ENCODE peak calls at places on chromosomes 5 and 9, in five cellular contexts. Z is Peyer's patch; B is OCI-LY7; T is pancreas; D is CD8-positive, alpha-beta memory T cell. L is an unnamed sample.

GRCh38 chr9:113309204-113309813 is 6.1 kb upstream of the RNF183 start:
- DNase-seq in Z (no peak), B (peak; percentile 44), T (no peak), D (no peak), L (peak; percentile 28)

GRCh38 chr5:159527546-159527945 is 197.3 kb upstream of the IL12B start:
- DNase-seq in Z (no peak), B (no peak), T (no peak), D (no peak), L (no peak)

GRCh38 chr9:111176511-111176910 is 138.2 kb upstream of the LPAR1 start:
- DNase-seq in Z (no peak), B (no peak), T (no peak), D (no peak), L (no peak)

GRCh38 chr5:158995694-158996173 is 104.0 kb downstream of the EBF1 start:
- DNase-seq in Z (no peak), B (no peak), T (no peak), D (no peak), L (no peak)

GRCh38 chr5:114362197-114362976 is 517 bp downstream of the KCNN2 start:
- DNase-seq in Z (no peak), B (no peak), T (no peak), D (no peak), L (no peak)

GRCh38 chr5:154406231-154406630 is 39.6 kb upstream of the SAP30L start:
- DNase-seq in Z (no peak), B (no peak), T (no peak), D (no peak), L (no peak)

GRCh38 chr9:103397868-103398600 is 402.9 kb downstream of the CYLC2 start:
- DNase-seq in Z (no peak), B (peak; percentile 31), T (peak; percentile 21), D (no peak), L (peak; percentile 27)

GRCh38 chr9:18362901-18363685 is 110.9 kb upstream of the ADAMTSL1 start:
- DNase-seq in Z (no peak), B (peak; percentile 57), T (no peak), D (no peak), L (no peak)

GRCh38 chr5:57841671-57842375 is 359.2 kb upstream of the ACTBL2 start:
- DNase-seq in Z (no peak), B (no peak), T (no peak), D (no peak), L (no peak)

GRCh38 chr9:135968601-135969000 is 7.4 kb upstream of the UBAC1 start:
- DNase-seq in Z (no peak), B (no peak), T (no peak), D (no peak), L (no peak)

GRCh38 chr5:14816999-14817761 is 54.4 kb downstream of the ANKH start:
- DNase-seq in Z (no peak), B (no peak), T (no peak), D (no peak), L (no peak)

GRCh38 chr5:56910123-56910951 is 941 bp downstream of the SETD9 start:
- DNase-seq in Z (peak; percentile 38), B (no peak), T (peak; percentile 57), D (no peak), L (peak; percentile 44)

GRCh38 chr5:11013793-11014192 is 252.8 kb upstream of the DAP start:
- DNase-seq in Z (no peak), B (no peak), T (peak; percentile 47), D (no peak), L (no peak)

GRCh38 chr5:65390208-65390607 is 91.5 kb downstream of the ADAMTS6 start:
- DNase-seq in Z (no peak), B (no peak), T (no peak), D (no peak), L (no peak)

GRCh38 chr9:113602126-113603119 is 138.9 kb downstream of the RGS3 start:
- DNase-seq in Z (no peak), B (peak; percentile 88), T (peak; percentile 54), D (peak; percentile 42), L (peak; percentile 58)

GRCh38 chr9:14119694-14120514 is 194.0 kb downstream of the NFIB start:
- DNase-seq in Z (no peak), B (no peak), T (no peak), D (no peak), L (no peak)

GRCh38 chr5:3201121-3201520 is 394.5 kb upstream of the IRX1 start:
- DNase-seq in Z (no peak), B (no peak), T (no peak), D (no peak), L (no peak)

GRCh38 chr9:78521680-78522079 is 224.8 kb downstream of the PSAT1 start:
- DNase-seq in Z (no peak), B (no peak), T (no peak), D (no peak), L (no peak)

GRCh38 chr9:38437193-38437823 is 13.1 kb upstream of the IGFBPL1 start:
- DNase-seq in Z (no peak), B (no peak), T (peak; percentile 49), D (no peak), L (peak; percentile 60)

GRCh38 chr5:3993856-3994473 is 398.3 kb downstream of the IRX1 start:
- DNase-seq in Z (no peak), B (no peak), T (no peak), D (no peak), L (no peak)

GRCh38 chr5:168207450-168208029 is 83.9 kb upstream of the WWC1 start:
- DNase-seq in Z (no peak), B (no peak), T (no peak), D (no peak), L (no peak)

GRCh38 chr9:121984726-121985402 is 108.2 kb downstream of the TTLL11 start:
- DNase-seq in Z (no peak), B (no peak), T (no peak), D (no peak), L (no peak)

GRCh38 chr5:39670391-39670790 is 245.6 kb upstream of the DAB2 start:
- DNase-seq in Z (no peak), B (no peak), T (no peak), D (no peak), L (no peak)

GRCh38 chr9:14993061-14993800 is 83.0 kb upstream of the FREM1 start:
- DNase-seq in Z (peak; percentile 17), B (no peak), T (peak; percentile 85), D (no peak), L (peak; percentile 65)

GRCh38 chr5:76403963-76404693 is 1.0 kb downstream of the IQGAP2 start:
- DNase-seq in Z (peak; percentile 62), B (peak; percentile 87), T (peak; percentile 92), D (peak; percentile 93), L (peak; percentile 79)

GRCh38 chr5:58381566-58381965 is 78.3 kb downstream of the PLK2 start:
- DNase-seq in Z (no peak), B (no peak), T (no peak), D (no peak), L (no peak)

GRCh38 chr5:119397518-119398380 is 41.9 kb downstream of the TNFAIP8 start:
- DNase-seq in Z (no peak), B (no peak), T (no peak), D (no peak), L (no peak)

DNA sequence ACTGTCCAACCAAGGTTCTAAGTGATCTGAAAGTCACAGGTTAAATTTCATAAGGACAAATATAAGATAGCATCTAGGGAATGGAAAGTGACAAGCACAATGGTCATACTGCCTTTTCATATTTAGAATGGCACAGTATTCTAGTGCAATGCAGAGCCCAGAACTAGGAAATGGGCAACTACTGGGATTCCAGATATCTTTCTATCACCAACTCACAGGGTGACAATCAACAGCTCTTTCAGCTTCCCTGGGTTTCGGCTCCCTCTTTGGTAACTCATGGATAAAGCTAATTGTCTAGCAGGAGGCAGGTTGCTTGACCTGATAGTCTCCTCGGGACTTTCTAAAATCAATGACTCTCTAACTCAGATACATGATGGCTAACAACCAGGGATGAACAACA is 60.4 kb downstream of the NR3C1 start:
- DNase-seq in Z (no peak), B (no peak), T (no peak), D (no peak), L (no peak)
- H3K4me1 ChIP-seq in Z (peaks cover 4% of the 10 kb centered on the region), B (peaks cover 11% of the 10 kb centered on the region), T (peaks cover 13% of the 10 kb centered on the region), D (peaks cover 16% of the 10 kb centered on the region), L (no peaks in the 10 kb centered on the region)

DNA sequence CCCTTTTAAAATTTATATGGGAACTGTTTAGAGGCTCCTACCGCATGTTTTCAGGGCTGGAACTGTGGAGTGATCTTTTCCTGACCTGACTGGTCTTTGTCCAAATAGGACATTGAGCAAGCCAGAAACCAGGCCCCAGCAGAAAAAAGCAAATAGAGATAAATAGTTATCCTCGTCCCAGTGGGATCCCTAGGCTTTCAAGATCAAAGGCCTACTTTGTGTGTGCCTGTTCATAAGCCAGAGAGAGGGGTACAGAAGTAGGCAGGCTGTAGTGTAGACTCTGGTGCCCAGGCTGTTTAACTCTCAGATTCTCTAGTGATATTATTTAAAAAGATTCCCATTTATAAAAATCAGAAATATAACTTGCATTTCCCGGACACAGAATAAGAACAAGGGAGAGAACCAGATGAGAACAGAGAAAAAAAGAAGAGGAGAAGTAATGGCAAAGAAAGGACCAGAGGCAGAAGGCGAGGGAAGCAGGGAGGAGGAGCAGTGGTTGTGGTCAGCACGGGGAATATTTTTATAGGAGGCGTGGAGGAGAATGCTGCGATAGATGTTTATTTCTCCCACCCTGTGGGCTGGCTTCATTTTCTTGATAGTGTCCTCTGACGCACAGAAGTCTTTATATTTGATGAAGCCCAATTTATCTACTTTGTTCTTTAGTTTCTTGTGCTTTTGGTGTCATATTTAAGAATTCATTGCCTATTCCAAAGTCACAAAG is 101.2 kb downstream of the AOPEP start:
- DNase-seq in Z (no peak), B (no peak), T (no peak), D (no peak), L (no peak)
- H3K4me1 ChIP-seq in Z (no peaks in the 10 kb centered on the region), B (no peaks in the 10 kb centered on the region), T (no peaks in the 10 kb centered on the region), D (no peaks in the 10 kb centered on the region), L (peaks cover 33% of the 10 kb centered on the region)

GRCh38 chr9:16925426-16925825 is 55.0 kb upstream of the BNC2 start:
- DNase-seq in Z (no peak), B (no peak), T (no peak), D (no peak), L (no peak)

GRCh38 chr9:16928179-16928945 is 57.9 kb upstream of the BNC2 start:
- DNase-seq in Z (no peak), B (no peak), T (no peak), D (no peak), L (no peak)

DNA sequence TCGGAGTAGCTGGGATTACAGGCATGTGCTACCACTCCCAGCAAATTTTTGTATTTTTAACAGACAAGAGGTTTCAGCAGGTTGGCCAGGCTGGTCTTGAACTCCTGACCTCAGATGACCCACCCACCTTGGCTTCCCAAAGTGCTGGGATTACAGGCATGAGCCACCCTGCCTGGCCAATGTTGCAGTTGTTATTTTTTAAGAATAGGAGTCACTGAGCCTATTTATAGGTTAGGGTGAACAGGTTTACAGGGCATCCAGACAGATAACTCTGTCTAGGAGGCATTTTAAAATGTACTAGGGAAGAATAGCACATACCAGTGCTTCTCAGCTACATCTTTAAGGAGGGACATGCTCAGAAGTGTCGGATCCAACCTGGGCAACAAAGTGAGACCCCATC is 60.1 kb upstream of the BNC2 start:
- DNase-seq in Z (no peak), B (no peak), T (no peak), D (no peak), L (no peak)
- H3K4me1 ChIP-seq in Z (no peaks in the 10 kb centered on the region), B (no peaks in the 10 kb centered on the region), T (no peaks in the 10 kb centered on the region), D (no peaks in the 10 kb centered on the region), L (no peaks in the 10 kb centered on the region)

GRCh38 chr9:131258698-131259431 is 17.4 kb downstream of the FAM78A start:
- DNase-seq in Z (no peak), B (no peak), T (no peak), D (no peak), L (no peak)
- H3K4me1 ChIP-seq in Z (peaks cover 10% of the 10 kb centered on the region), B (peaks cover 62% of the 10 kb centered on the region), T (peaks cover 2% of the 10 kb centered on the region), D (peaks cover 79% of the 10 kb centered on the region), L (peaks cover 52% of the 10 kb centered on the region)